ENCODE peak calls at places on chromosomes 11 and 22, in six cellular contexts. K is globus pallidus, X is AG08395, T is endothelial cell, R is fibroblast of mammary gland, L is NCI-H526. Y is an unnamed sample.
A peak's percentile ranks its signal among the peaks of the same experiment; 100 is the strongest.

GRCh38 chr11:18697581-18697980 is 998 bp upstream of the TMEM86A start:
- DNase-seq in R (no peak), K (no peak), L (no peak), T (no peak), X (no peak), Y (peak; percentile 59)

GRCh38 chr11:116715383-116715782 is 57.4 kb downstream of the BUD13 start:
- DNase-seq in R (no peak), T (no peak), L (no peak), X (no peak), K (no peak), Y (no peak)

GRCh38 chr11:77047007-77047927 is 13.1 kb downstream of the B3GNT6 start:
- DNase-seq in R (peak; percentile 93), K (peak; percentile 93), X (peak; percentile 74), T (peak; percentile 74), L (peak; percentile 96), Y (peak; percentile 94)

GRCh38 chr11:123829745-123830144 is 23.6 kb upstream of the OR6M1 start:
- DNase-seq in L (no peak), T (no peak), X (no peak), K (no peak), R (no peak), Y (no peak)

GRCh38 chr11:97111559-97111958 is 721.7 kb downstream of the JRKL start:
- DNase-seq in R (no peak), L (no peak), T (no peak), K (no peak), X (no peak), Y (no peak)

GRCh38 chr11:117917591-117917990 is 11.6 kb downstream of the TMPRSS13 start:
- DNase-seq in R (no peak), K (no peak), X (no peak), L (no peak), T (no peak), Y (no peak)

GRCh38 chr11:110093407-110094297 is 460 bp downstream of the ZC3H12C start:
- DNase-seq in T (peak; percentile 46), L (peak; percentile 93), K (peak; percentile 83), X (peak; percentile 39), R (peak; percentile 64), Y (no peak)

GRCh38 chr11:81819462-81819861 is 914.2 kb downstream of the FAM181B start:
- DNase-seq in R (no peak), K (no peak), T (no peak), X (no peak), L (no peak), Y (no peak)

GRCh38 chr11:119585038-119585666 is 143.8 kb downstream of the NECTIN1 start:
- DNase-seq in K (no peak), T (peak; percentile 10), R (no peak), L (peak; percentile 89), X (no peak), Y (no peak)

GRCh38 chr11:121733858-121734257 is 281.1 kb upstream of the SORL1-AS1 start:
- DNase-seq in L (no peak), R (no peak), K (no peak), X (no peak), T (no peak), Y (no peak)

GRCh38 chr11:77710358-77710757 is 72.8 kb upstream of the CLNS1A start:
- DNase-seq in K (no peak), T (no peak), R (peak; percentile 36), X (no peak), L (no peak), Y (no peak)

GRCh38 chr11:119843760-119844330 is 114.8 kb upstream of the NECTIN1 start:
- DNase-seq in T (no peak), R (peak; percentile 23), X (peak; percentile 38), K (no peak), L (no peak), Y (no peak)

GRCh38 chr22:29716814-29717213 is 3.0 kb upstream of the CABP7 start:
- DNase-seq in K (peak; percentile 92), L (peak; percentile 34), R (peak; percentile 66), X (peak; percentile 76), T (peak; percentile 91), Y (peak; percentile 32)

GRCh38 chr11:113477321-113477720 is 2.1 kb upstream of the DRD2 start:
- DNase-seq in L (peak; percentile 89), X (no peak), K (no peak), T (no peak), R (no peak), Y (no peak)

GRCh38 chr11:109798521-109798920 is 294.7 kb upstream of the ZC3H12C start:
- DNase-seq in T (no peak), R (no peak), L (no peak), K (no peak), X (no peak), Y (no peak)

GRCh38 chr22:31230871-31231621 is 18.9 kb downstream of the LIMK2 start:
- DNase-seq in K (peak; percentile 63), X (peak; percentile 70), L (peak; percentile 28), R (peak; percentile 61), T (peak; percentile 44), Y (peak; percentile 52)

GRCh38 chr11:57379732-57380131 is 1.2 kb downstream of the PRG3 start:
- DNase-seq in X (no peak), L (no peak), K (no peak), R (peak; percentile 26), T (peak; percentile 53), Y (no peak)

GRCh38 chr11:129214710-129215295 is 22.7 kb upstream of the ARHGAP32 start:
- DNase-seq in L (no peak), T (no peak), X (no peak), R (no peak), K (no peak), Y (no peak)

GRCh38 chr11:78420796-78421209 is 3.2 kb upstream of the GAB2 start:
- DNase-seq in X (no peak), R (peak; percentile 88), K (peak; percentile 18), T (no peak), L (peak; percentile 64), Y (peak; percentile 54)

GRCh38 chr11:126384449-126385070 is 29.1 kb downstream of the ST3GAL4 start:
- DNase-seq in K (no peak), R (no peak), X (no peak), T (no peak), L (no peak), Y (no peak)

GRCh38 chr22:50503475-50504145 is 3.9 kb downstream of the LMF2 start:
- DNase-seq in R (no peak), T (no peak), L (no peak), X (no peak), K (no peak), Y (no peak)

GRCh38 chr22:47259990-47260389 is 497.5 kb downstream of the TBC1D22A start:
- DNase-seq in X (no peak), L (no peak), T (no peak), R (no peak), K (no peak), Y (no peak)

GRCh38 chr11:134367781-134368180 is 36.0 kb downstream of the GLB1L2 start:
- DNase-seq in K (no peak), L (peak; percentile 97), T (no peak), R (no peak), X (no peak), Y (no peak)

GRCh38 chr11:67562951-67563350 is 20.7 kb upstream of the GSTP1 start:
- DNase-seq in T (no peak), R (no peak), K (no peak), X (no peak), L (no peak), Y (no peak)

GRCh38 chr22:22032906-22033802 is 50.6 kb upstream of the TOP3B start:
- DNase-seq in K (no peak), T (no peak), X (no peak), R (no peak), L (no peak), Y (no peak)

GRCh38 chr11:11533751-11534150 is 88.1 kb downstream of the GALNT18 start:
- DNase-seq in K (no peak), R (no peak), X (no peak), L (no peak), T (no peak), Y (no peak)

GRCh38 chr22:48820481-48821345 is 1007.0 kb downstream of the BRD1 start:
- DNase-seq in K (no peak), X (no peak), L (no peak), T (no peak), R (no peak), Y (no peak)

GRCh38 chr22:20062766-20063083 is 17.3 kb upstream of the DGCR8 start:
- DNase-seq in T (no peak), L (no peak), K (no peak), X (no peak), R (peak; percentile 80), Y (peak; percentile 5)

GRCh38 chr11:11972148-11972547 is 36.3 kb downstream of the DKK3 start:
- DNase-seq in T (no peak), L (peak; percentile 48), R (no peak), K (no peak), X (no peak), Y (no peak)

GRCh38 chr22:27195104-27195503 is 537.7 kb downstream of the MIAT start:
- DNase-seq in L (no peak), T (no peak), X (no peak), R (no peak), K (no peak), Y (no peak)

GRCh38 chr11:119666463-119667131 is 62.4 kb downstream of the NECTIN1 start:
- DNase-seq in K (peak; percentile 85), L (peak; percentile 92), T (peak; percentile 90), X (peak; percentile 87), R (peak; percentile 75), Y (peak; percentile 43)

GRCh38 chr11:18956630-18957029 is 17.4 kb upstream of the MRGPRX1 start:
- DNase-seq in K (no peak), L (no peak), T (no peak), X (no peak), R (no peak), Y (no peak)

GRCh38 chr11:114086394-114086793 is 26.9 kb downstream of the ZBTB16 start:
- DNase-seq in R (no peak), L (no peak), T (no peak), K (no peak), X (no peak), Y (no peak)